ENCODE peak calls at places on chromosomes 12 and 14, in five cellular contexts. One of them, this sample, is unnamed.

GRCh38 chr12:14399871-14400270 is 34.4 kb downstream of the ATF7IP start:
- ATAC-seq in HepG2: no peak
- ATAC-seq in K562: no peak
- ATAC-seq in GM12878: peak; percentile 3
- ATAC-seq in upper lobe of left lung: no peak
- ATAC-seq in this sample: no peak

GRCh38 chr12:31568498-31568897 is 22.4 kb downstream of the DENND5B start:
- ATAC-seq in upper lobe of left lung: no peak
- ATAC-seq in K562: no peak
- ATAC-seq in GM12878: no peak
- ATAC-seq in HepG2: no peak
- ATAC-seq in this sample: no peak

GRCh38 chr14:53360821-53361220 is 207.7 kb upstream of the DDHD1 start:
- ATAC-seq in K562: no peak
- ATAC-seq in upper lobe of left lung: no peak
- ATAC-seq in GM12878: no peak
- ATAC-seq in HepG2: no peak
- ATAC-seq in this sample: no peak

GRCh38 chr14:79437951-79438350 is 773.4 kb downstream of the DIO2 start:
- ATAC-seq in HepG2: no peak
- ATAC-seq in K562: no peak
- ATAC-seq in upper lobe of left lung: no peak
- ATAC-seq in GM12878: no peak
- ATAC-seq in this sample: no peak

GRCh38 chr14:32667791-32668190 is 270.9 kb upstream of the NPAS3 start:
- ATAC-seq in K562: no peak
- ATAC-seq in upper lobe of left lung: no peak
- ATAC-seq in HepG2: no peak
- ATAC-seq in GM12878: no peak
- ATAC-seq in this sample: no peak

GRCh38 chr12:74897425-74898211 is 312.0 kb downstream of the KCNC2 start:
- ATAC-seq in GM12878: peak; percentile 54
- ATAC-seq in upper lobe of left lung: no peak
- ATAC-seq in K562: no peak
- ATAC-seq in HepG2: no peak
- ATAC-seq in this sample: no peak

GRCh38 chr12:13442457-13442856 is 245.9 kb downstream of the EMP1 start:
- ATAC-seq in HepG2: no peak
- ATAC-seq in GM12878: no peak
- ATAC-seq in upper lobe of left lung: no peak
- ATAC-seq in K562: no peak
- ATAC-seq in this sample: peak; percentile 78

GRCh38 chr12:2479866-2480510 is 314.8 kb upstream of the FKBP4 start:
- ATAC-seq in K562: no peak
- ATAC-seq in HepG2: no peak
- ATAC-seq in GM12878: no peak
- ATAC-seq in upper lobe of left lung: no peak
- ATAC-seq in this sample: no peak

GRCh38 chr14:69592923-69593677 is 18.3 kb upstream of the SUSD6 start:
- ATAC-seq in upper lobe of left lung: peak; percentile 73
- ATAC-seq in GM12878: peak; percentile 86
- ATAC-seq in K562: no peak
- ATAC-seq in HepG2: no peak
- ATAC-seq in this sample: peak; percentile 67

GRCh38 chr12:68423175-68423574 is 91.0 kb upstream of the MDM1 start:
- ATAC-seq in HepG2: no peak
- ATAC-seq in upper lobe of left lung: no peak
- ATAC-seq in K562: no peak
- ATAC-seq in GM12878: no peak
- ATAC-seq in this sample: no peak

GRCh38 chr14:68263563-68264350 is 444.2 kb downstream of the RAD51B start:
- ATAC-seq in upper lobe of left lung: no peak
- ATAC-seq in HepG2: no peak
- ATAC-seq in GM12878: no peak
- ATAC-seq in K562: no peak
- ATAC-seq in this sample: no peak

GRCh38 chr14:99792551-99793212 is 531 bp upstream of the EML1 start:
- ATAC-seq in upper lobe of left lung: peak; percentile 36
- ATAC-seq in HepG2: no peak
- ATAC-seq in K562: no peak
- ATAC-seq in GM12878: no peak
- ATAC-seq in this sample: peak; percentile 32

GRCh38 chr12:55362675-55363074 is at the start of gene OR6C75:
- ATAC-seq in GM12878: no peak
- ATAC-seq in upper lobe of left lung: no peak
- ATAC-seq in HepG2: no peak
- ATAC-seq in K562: no peak
- ATAC-seq in this sample: no peak

GRCh38 chr12:62808166-62808879 is 126.6 kb downstream of the PPM1H start:
- ATAC-seq in HepG2: peak; percentile 71
- ATAC-seq in upper lobe of left lung: no peak
- ATAC-seq in K562: no peak
- ATAC-seq in GM12878: peak; percentile 26
- ATAC-seq in this sample: no peak

GRCh38 chr12:106541201-106541600 is 41.6 kb upstream of the RFX4 start:
- ATAC-seq in GM12878: no peak
- ATAC-seq in K562: no peak
- ATAC-seq in upper lobe of left lung: no peak
- ATAC-seq in HepG2: no peak
- ATAC-seq in this sample: no peak

GRCh38 chr14:31947076-31947475 is 130.0 kb upstream of the ARHGAP5 start:
- ATAC-seq in upper lobe of left lung: no peak
- ATAC-seq in GM12878: no peak
- ATAC-seq in K562: no peak
- ATAC-seq in HepG2: no peak
- ATAC-seq in this sample: no peak

GRCh38 chr12:123363743-123364531 is 710 bp downstream of the SBNO1 start:
- ATAC-seq in GM12878: peak; percentile 12
- ATAC-seq in upper lobe of left lung: peak; percentile 2
- ATAC-seq in HepG2: peak; percentile 34
- ATAC-seq in K562: peak; percentile 24
- ATAC-seq in this sample: peak; percentile 1

GRCh38 chr12:42240131-42240750 is 2.2 kb upstream of the YAF2 start:
- ATAC-seq in GM12878: no peak
- ATAC-seq in K562: no peak
- ATAC-seq in HepG2: no peak
- ATAC-seq in upper lobe of left lung: no peak
- ATAC-seq in this sample: no peak

GRCh38 chr12:107179883-107180282 is 86.5 kb upstream of the CRY1 start:
- ATAC-seq in K562: no peak
- ATAC-seq in GM12878: no peak
- ATAC-seq in HepG2: no peak
- ATAC-seq in upper lobe of left lung: no peak
- ATAC-seq in this sample: no peak

GRCh38 chr12:11701398-11701797 is 51.9 kb downstream of the ETV6 start:
- ATAC-seq in upper lobe of left lung: no peak
- ATAC-seq in HepG2: no peak
- ATAC-seq in K562: no peak
- ATAC-seq in GM12878: no peak
- ATAC-seq in this sample: no peak

GRCh38 chr12:6494351-6494743 is 445 bp downstream of the NCAPD2 start:
- ATAC-seq in K562: no peak
- ATAC-seq in HepG2: no peak
- ATAC-seq in GM12878: peak; percentile 13
- ATAC-seq in upper lobe of left lung: no peak
- ATAC-seq in this sample: no peak

GRCh38 chr12:109871678-109872314 is 8.5 kb downstream of the GLTP start:
- ATAC-seq in K562: peak; percentile 49
- ATAC-seq in upper lobe of left lung: no peak
- ATAC-seq in HepG2: peak; percentile 80
- ATAC-seq in GM12878: no peak
- ATAC-seq in this sample: no peak

GRCh38 chr12:9642606-9643270 is 26.8 kb upstream of the CLEC2D start:
- ATAC-seq in HepG2: no peak
- ATAC-seq in upper lobe of left lung: no peak
- ATAC-seq in K562: no peak
- ATAC-seq in GM12878: peak; percentile 29
- ATAC-seq in this sample: no peak

GRCh38 chr12:93080452-93080851 is 151.4 kb upstream of the EEA1 start:
- ATAC-seq in upper lobe of left lung: no peak
- ATAC-seq in K562: no peak
- ATAC-seq in HepG2: no peak
- ATAC-seq in GM12878: no peak
- ATAC-seq in this sample: no peak

GRCh38 chr14:23123419-23123818 is 4.4 kb upstream of the CEBPE start:
- ATAC-seq in GM12878: no peak
- ATAC-seq in HepG2: no peak
- ATAC-seq in K562: peak; percentile 20
- ATAC-seq in upper lobe of left lung: no peak
- ATAC-seq in this sample: peak; percentile 22

GRCh38 chr14:65772901-65773574 is 360.5 kb downstream of the FUT8 start:
- ATAC-seq in GM12878: no peak
- ATAC-seq in upper lobe of left lung: peak; percentile 44
- ATAC-seq in HepG2: no peak
- ATAC-seq in K562: no peak
- ATAC-seq in this sample: no peak

GRCh38 chr12:5276327-5276880 is 155.5 kb upstream of the NTF3 start:
- ATAC-seq in K562: no peak
- ATAC-seq in GM12878: no peak
- ATAC-seq in HepG2: no peak
- ATAC-seq in upper lobe of left lung: no peak
- ATAC-seq in this sample: no peak

DNA sequence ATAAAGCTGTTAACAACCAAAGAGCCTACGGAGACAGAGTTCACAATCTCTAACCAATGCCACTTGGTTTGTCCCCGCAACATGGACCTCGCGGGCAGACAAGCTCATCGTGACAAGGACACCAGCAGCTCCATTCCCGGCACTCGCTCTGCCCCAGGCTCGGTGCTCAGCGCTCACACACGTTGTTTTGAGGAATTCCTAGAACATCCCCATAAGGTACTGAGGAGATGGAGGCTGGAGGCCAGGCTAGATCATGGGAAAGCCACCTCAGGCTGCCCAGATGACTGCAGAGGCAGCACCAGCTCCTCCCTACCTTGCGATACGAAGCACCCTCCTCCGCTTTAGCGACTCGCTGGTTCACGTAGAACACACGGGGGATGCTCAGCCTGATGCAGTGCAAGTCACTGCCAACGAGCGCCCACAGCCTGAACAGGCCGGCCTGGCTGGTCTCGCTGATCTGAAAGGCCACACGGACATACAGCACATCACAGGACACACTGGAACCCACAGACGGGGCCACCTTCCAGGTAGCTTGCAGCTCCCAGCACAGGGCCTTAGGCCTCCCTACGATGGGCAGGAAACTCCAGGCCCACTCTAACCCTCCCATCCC is 30.1 kb downstream of the P2RX2 start:
- ATAC-seq in GM12878: no peak
- ATAC-seq in HepG2: peak; percentile 41
- ATAC-seq in upper lobe of left lung: no peak
- ATAC-seq in K562: no peak
- ATAC-seq in this sample: no peak
- H3K36me3 ChIP-seq in GM12878: peaks cover 25% of the 10 kb centered on the region
- H3K36me3 ChIP-seq in HepG2: peaks cover 49% of the 10 kb centered on the region
- H3K36me3 ChIP-seq in upper lobe of left lung: peaks cover 39% of the 10 kb centered on the region
- H3K36me3 ChIP-seq in K562: peaks cover 92% of the 10 kb centered on the region
- H3K36me3 ChIP-seq in this sample: no peaks in the 10 kb centered on the region

DNA sequence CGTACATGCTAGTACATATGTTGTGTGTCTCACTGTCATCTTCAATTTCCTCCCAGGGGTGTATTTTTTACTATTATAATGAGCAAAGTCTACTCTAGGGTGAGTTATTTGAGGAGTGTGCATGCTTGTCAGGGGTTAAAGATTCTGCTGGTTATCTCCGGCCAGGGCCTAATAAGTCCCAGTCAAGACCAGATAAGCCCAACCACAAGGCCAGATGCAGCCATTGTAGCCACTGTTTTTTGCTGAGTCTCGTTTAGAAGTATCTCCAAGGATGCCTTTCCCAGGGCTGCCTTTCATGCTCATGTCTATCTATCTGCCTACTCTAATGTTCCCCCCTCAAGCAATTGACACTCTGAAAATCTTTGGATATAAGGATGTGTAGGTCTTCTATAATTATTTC is 300.5 kb downstream of the IPO8 start:
- ATAC-seq in K562: peak; percentile 85
- ATAC-seq in GM12878: no peak
- ATAC-seq in upper lobe of left lung: no peak
- ATAC-seq in HepG2: no peak
- ATAC-seq in this sample: no peak
- H3K9me3 ChIP-seq in K562: peaks cover 3% of the 10 kb centered on the region
- H3K9me3 ChIP-seq in GM12878: no peaks in the 10 kb centered on the region
- H3K9me3 ChIP-seq in upper lobe of left lung: no peaks in the 10 kb centered on the region
- H3K9me3 ChIP-seq in HepG2: peaks cover 83% of the 10 kb centered on the region
- H3K9me3 ChIP-seq in this sample: no peaks in the 10 kb centered on the region

DNA sequence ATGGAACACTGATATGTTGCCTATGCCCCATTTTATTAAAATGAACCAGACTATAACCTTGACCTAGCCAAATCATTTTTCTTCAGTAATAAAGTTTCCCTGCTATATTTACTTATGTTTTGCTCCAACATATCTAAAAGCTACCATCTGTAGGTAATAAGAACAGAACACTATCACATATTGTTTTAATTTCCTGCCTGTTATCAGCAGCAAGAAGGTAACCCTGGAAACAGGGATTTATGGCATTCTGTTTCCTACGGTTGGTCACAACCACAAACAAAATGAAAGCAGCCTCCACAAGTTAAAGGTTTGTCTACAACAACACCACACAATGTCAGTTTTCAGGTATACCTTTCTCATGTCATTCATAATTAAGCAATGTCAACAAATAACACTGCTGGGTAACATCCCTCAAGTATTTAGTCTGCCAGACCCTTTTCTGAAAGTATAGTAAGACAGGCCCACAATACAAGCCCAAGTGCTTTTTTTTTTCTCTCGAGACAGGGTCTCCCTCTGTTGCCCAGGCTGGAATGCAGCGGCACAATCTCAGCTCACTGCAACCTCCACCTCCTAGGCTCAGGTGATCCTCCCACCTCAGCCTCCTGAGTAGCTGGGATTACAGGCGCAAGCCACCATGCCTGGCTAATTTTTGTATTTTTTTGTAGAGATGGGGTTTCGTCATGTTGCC is 25.5 kb downstream of the GCH1 start:
- ATAC-seq in GM12878: no peak
- ATAC-seq in K562: no peak
- ATAC-seq in HepG2: no peak
- ATAC-seq in upper lobe of left lung: no peak
- ATAC-seq in this sample: no peak
- TF ChIP-seq EP300 in GM12878: no peak
- TF ChIP-seq EP300 in K562: no peak
- TF ChIP-seq EP300 in HepG2: no peak
- TF ChIP-seq EP300 in upper lobe of left lung: no peak
- TF ChIP-seq EP300 in this sample: no peak

DNA sequence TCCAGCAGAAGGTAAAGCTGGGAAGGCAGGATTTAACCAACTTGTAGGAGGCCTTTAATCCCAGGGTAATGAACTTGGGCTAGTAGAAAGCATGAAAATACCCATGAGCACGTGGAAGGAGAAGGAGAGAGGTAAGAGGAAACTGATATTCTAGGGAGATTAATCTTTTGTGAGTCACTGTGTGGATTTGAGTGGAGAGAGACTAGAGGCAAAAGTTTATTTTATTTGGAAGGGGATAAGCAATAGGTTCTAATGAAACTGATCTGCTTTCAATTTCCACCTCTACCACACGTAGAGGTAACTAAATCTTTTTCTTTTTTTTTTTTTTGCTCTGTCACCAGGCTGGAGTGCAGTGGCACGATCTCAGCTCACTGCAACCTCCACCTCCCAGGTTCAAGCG is 52.1 kb downstream of the PTPN21 start:
- ATAC-seq in K562: no peak
- ATAC-seq in upper lobe of left lung: no peak
- ATAC-seq in GM12878: no peak
- ATAC-seq in HepG2: no peak
- ATAC-seq in this sample: no peak
- H3K36me3 ChIP-seq in K562: no peaks in the 10 kb centered on the region
- H3K36me3 ChIP-seq in upper lobe of left lung: peaks cover 5% of the 10 kb centered on the region
- H3K36me3 ChIP-seq in GM12878: no peaks in the 10 kb centered on the region
- H3K36me3 ChIP-seq in HepG2: peaks cover 7% of the 10 kb centered on the region
- H3K36me3 ChIP-seq in this sample: no peaks in the 10 kb centered on the region